ENCODE peak calls at places on chromosome X, in seven cellular contexts. P is sigmoid colon, R is lower leg skin, N is AG10803, Y is OCI-LY7, Q is GM12864, X is choroid plexus epithelial cell. H is an unnamed sample.

GRCh38 chrX:10542549-10542948 is 77.8 kb downstream of the MID1 start:
- DNase-seq in P (no peak), R (no peak), N (no peak), Y (no peak), Q (no peak), X (no peak), H (no peak)

GRCh38 chrX:47240619-47241018 is 7.8 kb downstream of the USP11 start:
- DNase-seq in P (peak), R (peak), N (no peak), Y (no peak), Q (no peak), X (no peak), H (no peak)

GRCh38 chrX:125131146-125131545 is 188.5 kb upstream of the TEX13C start:
- DNase-seq in P (no peak), R (no peak), N (no peak), Y (peak), Q (no peak), X (no peak), H (no peak)

GRCh38 chrX:115378471-115378870 is 89.0 kb downstream of the LUZP4 start:
- DNase-seq in P (no peak), R (no peak), N (peak), Y (no peak), Q (no peak), X (peak), H (peak)

GRCh38 chrX:149461746-149462145 is 43.4 kb downstream of the IDS start:
- DNase-seq in P (no peak), R (no peak), N (no peak), Y (no peak), Q (no peak), X (no peak), H (no peak)

GRCh38 chrX:85037114-85037513 is 33.4 kb downstream of the APOOL start:
- DNase-seq in P (no peak), R (no peak), N (no peak), Y (no peak), Q (no peak), X (no peak), H (peak)

GRCh38 chrX:125203737-125204578 is 115.7 kb upstream of the TEX13C start:
- DNase-seq in P (no peak), R (peak), N (peak), Y (no peak), Q (no peak), X (peak), H (no peak)

GRCh38 chrX:75229774-75230173 is 44.1 kb upstream of the UPRT start:
- DNase-seq in P (no peak), R (no peak), N (no peak), Y (no peak), Q (peak), X (no peak), H (no peak)

GRCh38 chrX:29581223-29581622 is 634.1 kb upstream of the MAGEB2 start:
- DNase-seq in P (no peak), R (no peak), N (no peak), Y (no peak), Q (no peak), X (no peak), H (no peak)

GRCh38 chrX:130081421-130082045 is 28.8 kb downstream of the ELF4 start:
- DNase-seq in P (no peak), R (no peak), N (peak), Y (no peak), Q (no peak), X (no peak), H (no peak)

DNA sequence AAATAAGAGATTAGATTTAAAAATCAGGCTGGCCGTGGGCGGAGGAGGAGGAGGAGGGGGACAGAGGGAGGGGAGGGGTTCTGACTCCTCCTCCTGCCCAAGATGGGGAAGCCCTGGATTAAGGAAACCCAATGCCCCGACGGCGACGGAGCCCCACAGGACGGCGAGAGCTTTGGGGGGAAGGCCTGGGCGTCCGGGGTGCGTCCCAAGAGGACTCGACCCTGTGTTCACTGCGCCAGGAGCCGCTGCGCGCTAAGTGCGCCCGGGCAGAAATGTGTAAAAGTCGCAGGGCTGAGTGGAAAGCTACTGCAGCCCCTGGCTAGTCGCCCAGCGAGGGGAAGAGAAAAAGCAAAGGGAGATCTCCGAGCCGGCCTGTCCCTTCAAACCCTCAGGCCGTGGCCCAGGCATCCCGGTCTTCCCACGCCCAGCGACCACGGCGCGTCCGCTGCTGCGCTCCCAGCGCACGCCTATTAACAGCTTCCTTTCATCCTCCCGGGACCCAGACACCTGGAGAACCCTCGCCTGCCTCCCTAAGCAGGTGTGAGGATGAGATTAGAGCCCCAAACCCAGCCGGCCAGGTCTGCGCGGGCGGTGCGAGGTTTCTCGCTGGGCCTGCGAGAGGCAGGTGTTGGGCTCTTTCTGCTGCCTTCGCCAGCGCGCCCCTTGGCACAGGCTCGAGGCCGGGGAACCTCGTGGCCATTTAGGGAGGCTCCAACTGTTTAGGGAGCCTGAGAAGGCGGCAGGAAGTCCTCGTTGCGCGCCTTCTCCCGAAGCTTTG is 1.4 kb upstream of the RPS6KA3 start:
- DNase-seq in P (peak), R (peak), N (peak), Y (no peak), Q (no peak), X (peak), H (no peak)
- H3K4me3 ChIP-seq in P (peak), R (peak), N (peak), Y (peak), Q (no peak), X (peak), H (peak)

DNA sequence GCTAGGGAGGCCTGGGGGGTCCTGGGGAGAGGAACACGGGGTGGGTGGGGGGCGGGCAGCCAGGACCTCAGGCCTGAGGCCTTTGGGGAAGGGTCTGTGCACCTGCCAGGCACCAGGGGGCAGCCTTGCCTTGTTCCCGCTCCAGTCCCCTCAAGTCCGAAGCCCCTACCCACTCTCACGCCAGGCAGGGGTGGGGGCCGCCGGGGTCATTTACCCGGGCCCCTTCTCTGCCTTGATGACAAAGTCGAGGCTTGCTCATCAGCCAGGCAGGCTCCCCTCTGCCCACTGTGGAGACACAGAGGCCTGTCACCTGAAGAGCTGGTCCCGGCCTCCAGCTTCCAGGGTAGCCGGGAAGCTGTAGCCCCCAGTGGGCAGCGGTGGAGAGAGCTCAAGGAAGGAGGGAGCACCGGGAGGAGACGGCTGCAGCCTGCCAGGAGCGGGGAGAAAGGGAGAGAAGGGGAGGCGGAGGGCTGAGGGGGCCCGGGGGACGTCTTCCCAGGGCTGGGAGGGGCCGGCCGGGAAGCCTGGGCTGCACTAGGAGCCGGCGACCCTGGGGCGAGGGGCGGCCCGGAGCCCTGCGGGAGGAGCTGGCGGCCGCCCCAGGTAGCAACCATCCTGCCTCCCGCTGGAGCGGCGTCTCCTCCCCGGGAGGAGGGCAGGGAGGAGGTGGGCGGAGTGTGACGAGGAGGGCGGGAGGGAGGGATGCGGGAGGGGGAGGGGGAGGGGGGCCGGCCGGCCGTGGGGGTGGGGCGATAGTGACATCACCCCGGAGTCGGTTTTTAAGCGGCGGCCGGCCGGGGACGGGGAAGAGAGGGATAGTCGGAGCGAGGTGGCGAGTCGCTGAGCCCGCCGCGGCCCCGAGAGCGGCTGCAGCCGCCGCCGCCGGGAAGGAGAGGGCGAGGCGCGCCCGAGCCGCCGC is at the start of gene SLC6A8:
- DNase-seq in P (peak), R (peak), N (peak), Y (peak), Q (no peak), X (peak), H (peak)
- H3K4me3 ChIP-seq in P (peak), R (peak), N (peak), Y (peak), Q (no peak), X (peak), H (no peak)

GRCh38 chrX:137565921-137566745 is at the start of gene ZIC3:
- DNase-seq in P (peak), R (no peak), N (peak), Y (no peak), Q (no peak), X (peak), H (peak)
- H3K4me3 ChIP-seq in P (peak), R (peak), N (peak), Y (no peak), Q (no peak), X (peak), H (no peak)

DNA sequence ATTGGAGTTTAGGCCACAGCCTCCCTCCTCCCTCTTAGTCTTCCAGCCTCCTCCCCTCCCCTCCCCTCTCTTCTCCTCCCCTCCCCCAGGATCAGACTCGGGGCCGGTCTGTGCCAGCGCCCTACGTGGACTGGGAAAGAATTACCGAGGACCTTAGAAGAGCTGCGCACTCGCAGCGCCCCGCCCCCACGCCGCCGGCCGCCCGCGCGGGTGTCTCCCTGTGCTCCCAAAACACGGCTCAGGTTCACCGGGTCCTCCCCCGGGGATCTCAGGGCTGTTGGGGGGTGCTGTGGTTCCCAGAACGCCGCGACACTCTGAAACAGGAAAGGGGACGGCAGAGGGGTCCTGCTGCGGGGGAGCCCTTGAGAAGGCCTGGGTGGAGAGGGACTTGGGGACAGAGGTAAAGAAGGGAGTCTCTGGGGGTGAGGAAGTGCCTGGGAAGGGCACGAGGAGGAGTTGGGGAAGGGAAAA is 122.2 kb upstream of the TBL1X start:
- DNase-seq in P (peak), R (peak), N (peak), Y (no peak), Q (no peak), X (peak), H (peak)
- H3K4me3 ChIP-seq in P (peak), R (no peak), N (peak), Y (no peak), Q (no peak), X (peak), H (peak)

DNA sequence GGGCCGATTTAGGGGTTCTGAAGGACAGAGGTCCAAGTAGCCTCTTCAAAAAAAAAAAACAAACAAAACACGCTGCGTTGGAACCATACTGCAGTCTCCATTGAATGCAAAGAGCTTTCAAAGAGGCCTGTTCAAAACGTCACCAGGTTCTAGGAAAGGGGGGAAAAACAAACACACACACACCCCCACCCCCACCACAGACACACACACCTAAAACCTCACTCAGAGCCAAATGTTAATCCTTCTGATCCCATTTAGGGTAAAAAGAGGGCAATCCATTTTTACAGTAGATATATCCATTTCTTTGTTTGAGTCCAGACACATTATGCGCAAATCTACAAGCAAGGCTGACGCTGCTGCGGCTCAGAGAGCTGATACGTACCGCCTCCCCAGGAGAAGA is 1.4 kb downstream of the NKRF start:
- DNase-seq in P (no peak), R (no peak), N (no peak), Y (no peak), Q (no peak), X (peak), H (no peak)
- H3K4me3 ChIP-seq in P (peak), R (no peak), N (peak), Y (peak), Q (peak), X (peak), H (peak)

DNA sequence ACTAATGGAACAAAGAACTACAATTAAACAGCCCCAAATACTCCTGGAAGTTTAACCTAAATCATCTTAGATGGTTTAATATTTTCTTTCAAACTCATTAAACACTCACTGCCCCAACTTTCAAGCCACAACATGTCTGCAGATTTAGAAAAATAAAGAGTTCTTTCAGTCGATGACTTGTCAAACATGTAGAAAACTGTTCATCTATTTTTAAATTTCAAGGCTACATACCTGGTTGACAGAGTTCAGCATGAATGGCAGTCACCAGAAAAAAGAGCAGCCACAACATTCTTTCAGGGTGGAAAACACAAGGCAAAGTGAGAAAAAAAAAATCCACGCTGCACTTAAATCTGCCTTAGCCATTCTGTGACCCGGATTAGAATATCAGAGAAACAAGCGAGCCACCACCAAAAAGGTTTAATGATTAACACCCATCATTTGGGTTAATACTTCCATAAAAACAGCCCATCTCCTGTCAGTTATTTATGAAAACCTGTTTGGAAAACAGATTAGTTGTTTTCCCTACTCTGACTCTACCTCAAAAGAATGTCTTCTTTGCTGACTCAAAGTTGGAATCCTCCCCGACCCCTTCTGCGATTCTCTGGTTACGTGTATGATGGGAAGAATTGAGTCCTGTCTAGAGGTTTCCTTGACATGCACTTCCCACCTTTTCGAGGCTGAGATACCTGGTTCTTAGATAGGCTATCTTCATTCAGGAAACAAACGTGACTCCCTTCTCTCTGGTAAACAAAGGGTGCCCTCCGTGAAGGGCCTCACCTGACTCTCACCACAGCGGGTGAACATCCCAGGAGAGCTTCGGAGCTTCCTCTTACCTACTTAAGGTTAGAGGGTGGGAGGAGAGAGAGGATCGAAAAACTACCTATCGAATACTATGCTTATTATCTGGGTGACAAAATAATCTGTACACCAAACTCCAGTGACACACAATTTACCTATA is at the start of gene CLTRN:
- DNase-seq in P (no peak), R (no peak), N (no peak), Y (no peak), Q (no peak), X (no peak), H (no peak)
- H3K4me3 ChIP-seq in P (no peak), R (no peak), N (no peak), Y (no peak), Q (no peak), X (no peak), H (no peak)

H was measured in fibroblast of mammary gland.